ENCODE peak calls at places on chromosomes 16 and 17, in seven cellular contexts. One of them, this sample, is unnamed.
A peak's percentile ranks its signal among the peaks of the same experiment; 100 is the strongest.

GRCh38 chr16:82042144-82042543 is 7.1 kb downstream of the HSD17B2 start:
- DNase-seq in HL-60: no peak
- DNase-seq in progenitor cell of endocrine pancreas: no peak
- DNase-seq in HFF-Myc: no peak
- DNase-seq in HS-5: no peak
- DNase-seq in NCI-H1092: no peak
- DNase-seq in stimulated activated CD4-positive, alpha-beta T cell treated with anti-CD3 and anti-CD28 coated beads, Interleukin-1b, Interleukin-23, amount 100 ng/mL, for 24 hours: no peak
- DNase-seq in this sample: no peak

GRCh38 chr17:47267354-47267828 is 13.8 kb downstream of the ITGB3 start:
- DNase-seq in NCI-H1092: no peak
- DNase-seq in stimulated activated CD4-positive, alpha-beta T cell treated with anti-CD3 and anti-CD28 coated beads, Interleukin-1b, Interleukin-23, amount 100 ng/mL, for 24 hours: no peak
- DNase-seq in HFF-Myc: peak; percentile 79
- DNase-seq in progenitor cell of endocrine pancreas: no peak
- DNase-seq in HL-60: no peak
- DNase-seq in HS-5: peak; percentile 89
- DNase-seq in this sample: no peak

GRCh38 chr17:1485748-1486376 is 6.6 kb downstream of the MYO1C start:
- DNase-seq in HS-5: no peak
- DNase-seq in stimulated activated CD4-positive, alpha-beta T cell treated with anti-CD3 and anti-CD28 coated beads, Interleukin-1b, Interleukin-23, amount 100 ng/mL, for 24 hours: peak; percentile 47
- DNase-seq in HL-60: no peak
- DNase-seq in HFF-Myc: no peak
- DNase-seq in progenitor cell of endocrine pancreas: no peak
- DNase-seq in NCI-H1092: no peak
- DNase-seq in this sample: no peak

GRCh38 chr17:55726440-55726839 is 3.8 kb upstream of the TMEM100 start:
- DNase-seq in NCI-H1092: peak; percentile 94
- DNase-seq in stimulated activated CD4-positive, alpha-beta T cell treated with anti-CD3 and anti-CD28 coated beads, Interleukin-1b, Interleukin-23, amount 100 ng/mL, for 24 hours: no peak
- DNase-seq in HL-60: no peak
- DNase-seq in progenitor cell of endocrine pancreas: no peak
- DNase-seq in HS-5: peak; percentile 81
- DNase-seq in HFF-Myc: peak; percentile 99
- DNase-seq in this sample: peak; percentile 47

GRCh38 chr17:77188084-77189066 is 47.6 kb downstream of the SEC14L1 start:
- DNase-seq in HFF-Myc: no peak
- DNase-seq in HL-60: no peak
- DNase-seq in stimulated activated CD4-positive, alpha-beta T cell treated with anti-CD3 and anti-CD28 coated beads, Interleukin-1b, Interleukin-23, amount 100 ng/mL, for 24 hours: no peak
- DNase-seq in progenitor cell of endocrine pancreas: no peak
- DNase-seq in NCI-H1092: no peak
- DNase-seq in HS-5: no peak
- DNase-seq in this sample: no peak

GRCh38 chr17:57669671-57670529 is 75.2 kb downstream of the CCDC182 start:
- DNase-seq in HS-5: no peak
- DNase-seq in stimulated activated CD4-positive, alpha-beta T cell treated with anti-CD3 and anti-CD28 coated beads, Interleukin-1b, Interleukin-23, amount 100 ng/mL, for 24 hours: no peak
- DNase-seq in HL-60: no peak
- DNase-seq in HFF-Myc: no peak
- DNase-seq in NCI-H1092: no peak
- DNase-seq in progenitor cell of endocrine pancreas: no peak
- DNase-seq in this sample: no peak

GRCh38 chr16:12089492-12090161 is 113.1 kb downstream of the SNX29 start:
- DNase-seq in stimulated activated CD4-positive, alpha-beta T cell treated with anti-CD3 and anti-CD28 coated beads, Interleukin-1b, Interleukin-23, amount 100 ng/mL, for 24 hours: peak; percentile 20
- DNase-seq in progenitor cell of endocrine pancreas: no peak
- DNase-seq in HL-60: peak; percentile 51
- DNase-seq in HFF-Myc: no peak
- DNase-seq in HS-5: no peak
- DNase-seq in NCI-H1092: no peak
- DNase-seq in this sample: no peak

GRCh38 chr16:67375161-67375560 is 18.1 kb downstream of the TPPP3 start:
- DNase-seq in progenitor cell of endocrine pancreas: no peak
- DNase-seq in NCI-H1092: no peak
- DNase-seq in HS-5: no peak
- DNase-seq in HL-60: no peak
- DNase-seq in stimulated activated CD4-positive, alpha-beta T cell treated with anti-CD3 and anti-CD28 coated beads, Interleukin-1b, Interleukin-23, amount 100 ng/mL, for 24 hours: no peak
- DNase-seq in HFF-Myc: no peak
- DNase-seq in this sample: no peak

GRCh38 chr17:43344700-43345099 is 54.1 kb upstream of the ARL4D start:
- DNase-seq in HL-60: no peak
- DNase-seq in NCI-H1092: no peak
- DNase-seq in stimulated activated CD4-positive, alpha-beta T cell treated with anti-CD3 and anti-CD28 coated beads, Interleukin-1b, Interleukin-23, amount 100 ng/mL, for 24 hours: no peak
- DNase-seq in HFF-Myc: no peak
- DNase-seq in progenitor cell of endocrine pancreas: no peak
- DNase-seq in HS-5: no peak
- DNase-seq in this sample: no peak

GRCh38 chr17:64154321-64155089 is 24.6 kb upstream of the ERN1 start:
- DNase-seq in HL-60: no peak
- DNase-seq in HFF-Myc: no peak
- DNase-seq in HS-5: no peak
- DNase-seq in NCI-H1092: no peak
- DNase-seq in progenitor cell of endocrine pancreas: no peak
- DNase-seq in stimulated activated CD4-positive, alpha-beta T cell treated with anti-CD3 and anti-CD28 coated beads, Interleukin-1b, Interleukin-23, amount 100 ng/mL, for 24 hours: no peak
- DNase-seq in this sample: no peak

GRCh38 chr17:30344283-30345088 is 10.6 kb upstream of the TMIGD1 start:
- DNase-seq in HFF-Myc: no peak
- DNase-seq in HS-5: no peak
- DNase-seq in stimulated activated CD4-positive, alpha-beta T cell treated with anti-CD3 and anti-CD28 coated beads, Interleukin-1b, Interleukin-23, amount 100 ng/mL, for 24 hours: no peak
- DNase-seq in NCI-H1092: peak; percentile 66
- DNase-seq in progenitor cell of endocrine pancreas: peak; percentile 19
- DNase-seq in HL-60: peak; percentile 100
- DNase-seq in this sample: no peak

GRCh38 chr17:8847891-8848290 is 19.6 kb downstream of the PIK3R6 start:
- DNase-seq in stimulated activated CD4-positive, alpha-beta T cell treated with anti-CD3 and anti-CD28 coated beads, Interleukin-1b, Interleukin-23, amount 100 ng/mL, for 24 hours: no peak
- DNase-seq in HS-5: no peak
- DNase-seq in progenitor cell of endocrine pancreas: no peak
- DNase-seq in HL-60: no peak
- DNase-seq in NCI-H1092: no peak
- DNase-seq in HFF-Myc: no peak
- DNase-seq in this sample: no peak

GRCh38 chr16:67862623-67863583 is 9.9 kb upstream of the EDC4 start:
- DNase-seq in progenitor cell of endocrine pancreas: no peak
- DNase-seq in NCI-H1092: no peak
- DNase-seq in HL-60: no peak
- DNase-seq in HS-5: no peak
- DNase-seq in HFF-Myc: no peak
- DNase-seq in stimulated activated CD4-positive, alpha-beta T cell treated with anti-CD3 and anti-CD28 coated beads, Interleukin-1b, Interleukin-23, amount 100 ng/mL, for 24 hours: no peak
- DNase-seq in this sample: no peak

GRCh38 chr17:21462259-21462658 is 86.1 kb downstream of the KCNJ12 start:
- DNase-seq in NCI-H1092: no peak
- DNase-seq in stimulated activated CD4-positive, alpha-beta T cell treated with anti-CD3 and anti-CD28 coated beads, Interleukin-1b, Interleukin-23, amount 100 ng/mL, for 24 hours: no peak
- DNase-seq in progenitor cell of endocrine pancreas: no peak
- DNase-seq in HS-5: no peak
- DNase-seq in HL-60: no peak
- DNase-seq in HFF-Myc: no peak
- DNase-seq in this sample: no peak

GRCh38 chr17:34764716-34765115 is 185.3 kb downstream of the TMEM132E start:
- DNase-seq in HL-60: no peak
- DNase-seq in NCI-H1092: no peak
- DNase-seq in progenitor cell of endocrine pancreas: no peak
- DNase-seq in stimulated activated CD4-positive, alpha-beta T cell treated with anti-CD3 and anti-CD28 coated beads, Interleukin-1b, Interleukin-23, amount 100 ng/mL, for 24 hours: no peak
- DNase-seq in HS-5: no peak
- DNase-seq in HFF-Myc: no peak
- DNase-seq in this sample: no peak

GRCh38 chr17:82927661-82928601 is 88.1 kb upstream of the ZNF750 start:
- DNase-seq in NCI-H1092: no peak
- DNase-seq in HFF-Myc: no peak
- DNase-seq in HS-5: no peak
- DNase-seq in progenitor cell of endocrine pancreas: no peak
- DNase-seq in stimulated activated CD4-positive, alpha-beta T cell treated with anti-CD3 and anti-CD28 coated beads, Interleukin-1b, Interleukin-23, amount 100 ng/mL, for 24 hours: no peak
- DNase-seq in HL-60: no peak
- DNase-seq in this sample: no peak

GRCh38 chr17:76371656-76372628 is 12.5 kb upstream of the SPHK1 start:
- DNase-seq in NCI-H1092: no peak
- DNase-seq in HL-60: no peak
- DNase-seq in HS-5: peak; percentile 98
- DNase-seq in HFF-Myc: peak; percentile 91
- DNase-seq in progenitor cell of endocrine pancreas: no peak
- DNase-seq in stimulated activated CD4-positive, alpha-beta T cell treated with anti-CD3 and anti-CD28 coated beads, Interleukin-1b, Interleukin-23, amount 100 ng/mL, for 24 hours: no peak
- DNase-seq in this sample: no peak

GRCh38 chr17:303161-303560 is 49.4 kb downstream of the RPH3AL start:
- DNase-seq in HFF-Myc: no peak
- DNase-seq in stimulated activated CD4-positive, alpha-beta T cell treated with anti-CD3 and anti-CD28 coated beads, Interleukin-1b, Interleukin-23, amount 100 ng/mL, for 24 hours: no peak
- DNase-seq in HS-5: no peak
- DNase-seq in progenitor cell of endocrine pancreas: no peak
- DNase-seq in HL-60: no peak
- DNase-seq in NCI-H1092: no peak
- DNase-seq in this sample: no peak

GRCh38 chr16:67470314-67470713 is 10.6 kb downstream of the ATP6V0D1 start:
- DNase-seq in HS-5: no peak
- DNase-seq in progenitor cell of endocrine pancreas: no peak
- DNase-seq in HFF-Myc: no peak
- DNase-seq in stimulated activated CD4-positive, alpha-beta T cell treated with anti-CD3 and anti-CD28 coated beads, Interleukin-1b, Interleukin-23, amount 100 ng/mL, for 24 hours: no peak
- DNase-seq in HL-60: no peak
- DNase-seq in NCI-H1092: peak; percentile 84
- DNase-seq in this sample: no peak

GRCh38 chr16:8818499-8819270 is 21.0 kb downstream of the PMM2 start:
- DNase-seq in progenitor cell of endocrine pancreas: no peak
- DNase-seq in HFF-Myc: no peak
- DNase-seq in HL-60: no peak
- DNase-seq in HS-5: no peak
- DNase-seq in stimulated activated CD4-positive, alpha-beta T cell treated with anti-CD3 and anti-CD28 coated beads, Interleukin-1b, Interleukin-23, amount 100 ng/mL, for 24 hours: no peak
- DNase-seq in NCI-H1092: no peak
- DNase-seq in this sample: no peak

GRCh38 chr17:79923974-79924638 is 84.9 kb upstream of the CBX4 start:
- DNase-seq in HS-5: no peak
- DNase-seq in progenitor cell of endocrine pancreas: peak; percentile 60
- DNase-seq in HL-60: no peak
- DNase-seq in NCI-H1092: no peak
- DNase-seq in HFF-Myc: no peak
- DNase-seq in stimulated activated CD4-positive, alpha-beta T cell treated with anti-CD3 and anti-CD28 coated beads, Interleukin-1b, Interleukin-23, amount 100 ng/mL, for 24 hours: peak; percentile 13
- DNase-seq in this sample: no peak

GRCh38 chr17:61556224-61557188 is 34.5 kb downstream of the NACA2 start:
- DNase-seq in progenitor cell of endocrine pancreas: no peak
- DNase-seq in HFF-Myc: no peak
- DNase-seq in stimulated activated CD4-positive, alpha-beta T cell treated with anti-CD3 and anti-CD28 coated beads, Interleukin-1b, Interleukin-23, amount 100 ng/mL, for 24 hours: no peak
- DNase-seq in NCI-H1092: no peak
- DNase-seq in HS-5: no peak
- DNase-seq in HL-60: no peak
- DNase-seq in this sample: no peak

GRCh38 chr17:37772982-37773381 is 28.1 kb upstream of the HNF1B start:
- DNase-seq in NCI-H1092: no peak
- DNase-seq in HFF-Myc: no peak
- DNase-seq in HS-5: no peak
- DNase-seq in stimulated activated CD4-positive, alpha-beta T cell treated with anti-CD3 and anti-CD28 coated beads, Interleukin-1b, Interleukin-23, amount 100 ng/mL, for 24 hours: no peak
- DNase-seq in progenitor cell of endocrine pancreas: no peak
- DNase-seq in HL-60: no peak
- DNase-seq in this sample: no peak

GRCh38 chr17:77285594-77286390 is 145.0 kb downstream of the SEC14L1 start:
- DNase-seq in progenitor cell of endocrine pancreas: no peak
- DNase-seq in HS-5: peak; percentile 57
- DNase-seq in stimulated activated CD4-positive, alpha-beta T cell treated with anti-CD3 and anti-CD28 coated beads, Interleukin-1b, Interleukin-23, amount 100 ng/mL, for 24 hours: no peak
- DNase-seq in HFF-Myc: no peak
- DNase-seq in NCI-H1092: no peak
- DNase-seq in HL-60: peak; percentile 69
- DNase-seq in this sample: no peak

GRCh38 chr16:1335996-1336395 is 2.6 kb downstream of the BAIAP3 start:
- DNase-seq in HL-60: no peak
- DNase-seq in progenitor cell of endocrine pancreas: no peak
- DNase-seq in HS-5: no peak
- DNase-seq in stimulated activated CD4-positive, alpha-beta T cell treated with anti-CD3 and anti-CD28 coated beads, Interleukin-1b, Interleukin-23, amount 100 ng/mL, for 24 hours: no peak
- DNase-seq in NCI-H1092: peak; percentile 47
- DNase-seq in HFF-Myc: no peak
- DNase-seq in this sample: no peak

GRCh38 chr17:81329279-81329926 is 34.3 kb upstream of the SLC38A10 start:
- DNase-seq in HL-60: peak; percentile 78
- DNase-seq in stimulated activated CD4-positive, alpha-beta T cell treated with anti-CD3 and anti-CD28 coated beads, Interleukin-1b, Interleukin-23, amount 100 ng/mL, for 24 hours: no peak
- DNase-seq in HS-5: peak; percentile 73
- DNase-seq in NCI-H1092: no peak
- DNase-seq in HFF-Myc: peak; percentile 80
- DNase-seq in progenitor cell of endocrine pancreas: no peak
- DNase-seq in this sample: no peak

GRCh38 chr17:3635474-3636153 is 436 bp downstream of the SHPK start:
- DNase-seq in HS-5: no peak
- DNase-seq in progenitor cell of endocrine pancreas: no peak
- DNase-seq in stimulated activated CD4-positive, alpha-beta T cell treated with anti-CD3 and anti-CD28 coated beads, Interleukin-1b, Interleukin-23, amount 100 ng/mL, for 24 hours: no peak
- DNase-seq in HFF-Myc: no peak
- DNase-seq in NCI-H1092: no peak
- DNase-seq in HL-60: no peak
- DNase-seq in this sample: no peak

GRCh38 chr17:73186283-73186682 is 6.6 kb upstream of the COG1 start:
- DNase-seq in NCI-H1092: no peak
- DNase-seq in HL-60: no peak
- DNase-seq in stimulated activated CD4-positive, alpha-beta T cell treated with anti-CD3 and anti-CD28 coated beads, Interleukin-1b, Interleukin-23, amount 100 ng/mL, for 24 hours: no peak
- DNase-seq in progenitor cell of endocrine pancreas: no peak
- DNase-seq in HFF-Myc: no peak
- DNase-seq in HS-5: no peak
- DNase-seq in this sample: no peak

GRCh38 chr16:25184771-25185170 is 32.0 kb upstream of the AQP8 start:
- DNase-seq in HS-5: no peak
- DNase-seq in stimulated activated CD4-positive, alpha-beta T cell treated with anti-CD3 and anti-CD28 coated beads, Interleukin-1b, Interleukin-23, amount 100 ng/mL, for 24 hours: no peak
- DNase-seq in HL-60: no peak
- DNase-seq in NCI-H1092: no peak
- DNase-seq in HFF-Myc: no peak
- DNase-seq in progenitor cell of endocrine pancreas: no peak
- DNase-seq in this sample: no peak

GRCh38 chr17:4449736-4450135 is 16.0 kb downstream of the SPNS3 start:
- DNase-seq in stimulated activated CD4-positive, alpha-beta T cell treated with anti-CD3 and anti-CD28 coated beads, Interleukin-1b, Interleukin-23, amount 100 ng/mL, for 24 hours: no peak
- DNase-seq in HL-60: no peak
- DNase-seq in HFF-Myc: no peak
- DNase-seq in HS-5: no peak
- DNase-seq in NCI-H1092: no peak
- DNase-seq in progenitor cell of endocrine pancreas: no peak
- DNase-seq in this sample: no peak

GRCh38 chr17:44968225-44969143 is at the start of gene C1QL1:
- DNase-seq in stimulated activated CD4-positive, alpha-beta T cell treated with anti-CD3 and anti-CD28 coated beads, Interleukin-1b, Interleukin-23, amount 100 ng/mL, for 24 hours: peak; percentile 83
- DNase-seq in NCI-H1092: peak; percentile 87
- DNase-seq in HL-60: peak; percentile 58
- DNase-seq in progenitor cell of endocrine pancreas: peak; percentile 90
- DNase-seq in HFF-Myc: no peak
- DNase-seq in HS-5: peak; percentile 25
- DNase-seq in this sample: peak; percentile 19

GRCh38 chr16:5616841-5617240 is 519.2 kb upstream of the EEF2KMT start:
- DNase-seq in HS-5: no peak
- DNase-seq in HFF-Myc: no peak
- DNase-seq in NCI-H1092: no peak
- DNase-seq in stimulated activated CD4-positive, alpha-beta T cell treated with anti-CD3 and anti-CD28 coated beads, Interleukin-1b, Interleukin-23, amount 100 ng/mL, for 24 hours: no peak
- DNase-seq in HL-60: no peak
- DNase-seq in progenitor cell of endocrine pancreas: no peak
- DNase-seq in this sample: no peak

GRCh38 chr17:40598021-40598927 is 33.0 kb upstream of the CCR7 start:
- DNase-seq in HL-60: no peak
- DNase-seq in HFF-Myc: no peak
- DNase-seq in progenitor cell of endocrine pancreas: no peak
- DNase-seq in NCI-H1092: no peak
- DNase-seq in HS-5: no peak
- DNase-seq in stimulated activated CD4-positive, alpha-beta T cell treated with anti-CD3 and anti-CD28 coated beads, Interleukin-1b, Interleukin-23, amount 100 ng/mL, for 24 hours: peak; percentile 76
- DNase-seq in this sample: no peak

GRCh38 chr17:64480951-64481350 is 15.9 kb downstream of the POLG2 start:
- DNase-seq in NCI-H1092: no peak
- DNase-seq in HL-60: no peak
- DNase-seq in progenitor cell of endocrine pancreas: no peak
- DNase-seq in HFF-Myc: no peak
- DNase-seq in HS-5: no peak
- DNase-seq in stimulated activated CD4-positive, alpha-beta T cell treated with anti-CD3 and anti-CD28 coated beads, Interleukin-1b, Interleukin-23, amount 100 ng/mL, for 24 hours: no peak
- DNase-seq in this sample: no peak

GRCh38 chr17:859461-860195 is 77.5 kb downstream of the MRM3 start:
- DNase-seq in HFF-Myc: no peak
- DNase-seq in HS-5: no peak
- DNase-seq in NCI-H1092: no peak
- DNase-seq in stimulated activated CD4-positive, alpha-beta T cell treated with anti-CD3 and anti-CD28 coated beads, Interleukin-1b, Interleukin-23, amount 100 ng/mL, for 24 hours: no peak
- DNase-seq in progenitor cell of endocrine pancreas: no peak
- DNase-seq in HL-60: no peak
- DNase-seq in this sample: no peak

GRCh38 chr16:88926374-88926990 is 50.5 kb downstream of the CBFA2T3 start:
- DNase-seq in HL-60: no peak
- DNase-seq in HS-5: no peak
- DNase-seq in progenitor cell of endocrine pancreas: no peak
- DNase-seq in stimulated activated CD4-positive, alpha-beta T cell treated with anti-CD3 and anti-CD28 coated beads, Interleukin-1b, Interleukin-23, amount 100 ng/mL, for 24 hours: no peak
- DNase-seq in NCI-H1092: no peak
- DNase-seq in HFF-Myc: no peak
- DNase-seq in this sample: no peak